ENCODE peak calls at places on chromosomes 16 and 17, in four cellular contexts. T is HL-60, V is K562, O is GM12878. R is an unnamed sample.

GRCh38 chr16:79653337-79654000 is 52.9 kb upstream of the MAF start:
- DNase-seq in T (no peak), V (no peak), O (no peak), R (no peak)

GRCh38 chr16:89921699-89922476 is 1.3 kb upstream of the TUBB3 start:
- DNase-seq in T (no peak), V (peak; percentile 76), O (no peak), R (no peak)

GRCh38 chr17:69828087-69828486 is 246.9 kb upstream of the KCNJ16 start:
- DNase-seq in T (no peak), V (no peak), O (no peak), R (no peak)

GRCh38 chr16:57749101-57749692 is 13.6 kb downstream of the KATNB1 start:
- DNase-seq in T (no peak), V (no peak), O (no peak), R (no peak)

GRCh38 chr16:48347191-48347860 is 37.9 kb downstream of the SIAH1 start:
- DNase-seq in T (peak; percentile 45), V (no peak), O (no peak), R (no peak)

GRCh38 chr16:26824469-26824868 is 242.3 kb upstream of the C16orf82 start:
- DNase-seq in T (no peak), V (no peak), O (no peak), R (no peak)

GRCh38 chr16:19698480-19699465 is 19.3 kb downstream of the KNOP1 start:
- DNase-seq in T (no peak), V (no peak), O (no peak), R (no peak)

GRCh38 chr17:64657610-64658125 is 4.4 kb downstream of the SMURF2 start:
- DNase-seq in T (no peak), V (no peak), O (no peak), R (no peak)

GRCh38 chr16:4556112-4556511 is at the start of gene C16orf96:
- DNase-seq in T (no peak), V (no peak), O (no peak), R (no peak)

GRCh38 chr16:88591577-88592021 is 21.4 kb downstream of the ZC3H18 start:
- DNase-seq in T (no peak), V (no peak), O (peak; percentile 90), R (no peak)

GRCh38 chr17:50144845-50145531 is 5.5 kb downstream of the PPP1R9B start:
- DNase-seq in T (no peak), V (no peak), O (no peak), R (no peak)

GRCh38 chr16:52469775-52470174 is 77.2 kb downstream of the TOX3 start:
- DNase-seq in T (no peak), V (no peak), O (no peak), R (no peak)

GRCh38 chr17:49575524-49576120 is at the start of gene NXPH3:
- DNase-seq in T (no peak), V (peak; percentile 87), O (no peak), R (peak; percentile 67)

GRCh38 chr16:50848755-50849514 is 107.0 kb downstream of the CYLD start:
- DNase-seq in T (no peak), V (no peak), O (no peak), R (no peak)

GRCh38 chr16:81523387-81524115 is 78.9 kb downstream of the CMIP start:
- DNase-seq in T (no peak), V (no peak), O (no peak), R (no peak)

GRCh38 chr17:39376434-39376833 is 25.0 kb downstream of the FBXL20 start:
- DNase-seq in T (no peak), V (no peak), O (peak; percentile 23), R (no peak)

GRCh38 chr17:37124825-37125181 is 176.0 kb downstream of the AATF start:
- DNase-seq in T (no peak), V (no peak), O (no peak), R (no peak)

GRCh38 chr17:2710804-2711607 is 558 bp downstream of the CLUH start:
- DNase-seq in T (no peak), V (peak; percentile 74), O (no peak), R (no peak)

GRCh38 chr17:43363181-43363925 is 35.4 kb upstream of the ARL4D start:
- DNase-seq in T (no peak), V (no peak), O (no peak), R (no peak)

GRCh38 chr17:81480140-81480917 is 32.3 kb downstream of the ACTG1 start:
- DNase-seq in T (no peak), V (peak; percentile 54), O (no peak), R (no peak)

GRCh38 chr16:3311496-3311895 is 6.2 kb downstream of the ZNF75A start:
- DNase-seq in T (no peak), V (no peak), O (no peak), R (no peak)

GRCh38 chr16:57955572-57955971 is 15.4 kb downstream of the CNGB1 start:
- DNase-seq in T (no peak), V (no peak), O (no peak), R (no peak)

GRCh38 chr17:57895382-57896060 is 45.7 kb upstream of the MRPS23 start:
- DNase-seq in T (no peak), V (no peak), O (no peak), R (no peak)

GRCh38 chr17:61247438-61247837 is 152.2 kb upstream of the TBX2 start:
- DNase-seq in T (no peak), V (no peak), O (no peak), R (no peak)

GRCh38 chr17:50026901-50027638 is 28.8 kb upstream of the ITGA3 start:
- DNase-seq in T (peak; percentile 10), V (peak; percentile 78), O (no peak), R (peak; percentile 72)

GRCh38 chr16:54519161-54519685 is 232.6 kb upstream of the IRX3 start:
- DNase-seq in T (no peak), V (no peak), O (no peak), R (no peak)

GRCh38 chr16:49821614-49822282 is 34.2 kb downstream of the ZNF423 start:
- DNase-seq in T (no peak), V (no peak), O (no peak), R (no peak)

GRCh38 chr17:37405955-37406634 is 541 bp downstream of the ACACA start:
- DNase-seq in T (no peak), V (no peak), O (no peak), R (no peak)

GRCh38 chr16:23081675-23082119 is 67.6 kb downstream of the USP31 start:
- DNase-seq in T (no peak), V (no peak), O (no peak), R (no peak)

GRCh38 chr16:89319883-89320716 is 102.6 kb downstream of the ZNF778 start:
- DNase-seq in T (no peak), V (peak; percentile 73), O (peak; percentile 17), R (no peak)

GRCh38 chr16:20887207-20887606 is 13.0 kb downstream of the DCUN1D3 start:
- DNase-seq in T (no peak), V (no peak), O (no peak), R (no peak)

GRCh38 chr16:29310852-29311314 is 95.6 kb downstream of the NPIPB11 start:
- DNase-seq in T (no peak), V (no peak), O (no peak), R (no peak)

GRCh38 chr16:85384831-85385462 is 228.2 kb upstream of the GSE1 start:
- DNase-seq in T (no peak), V (no peak), O (no peak), R (no peak)
- TF ChIP-seq SPI1 in T (no peak), V (no peak), O (no peak), R (no peak)

GRCh38 chr17:27856676-27857429 is 36.3 kb downstream of the LYRM9 start:
- DNase-seq in T (no peak), V (no peak), O (no peak), R (no peak)
- TF ChIP-seq SPI1 in T (no peak), V (no peak), O (no peak), R (no peak)

GRCh38 chr16:85112364-85112763 is at the start of gene CIBAR2:
- DNase-seq in T (no peak), V (no peak), O (no peak), R (no peak)
- TF ChIP-seq SPI1 in T (no peak), V (no peak), O (no peak), R (no peak)

GRCh38 chr16:72500545-72500944 is 328.6 kb upstream of the PMFBP1 start:
- DNase-seq in T (no peak), V (no peak), O (no peak), R (no peak)

GRCh38 chr16:72502654-72503005 is 330.7 kb upstream of the PMFBP1 start:
- DNase-seq in T (no peak), V (no peak), O (no peak), R (no peak)

GRCh38 chr16:72501739-72502653 is 330.0 kb upstream of the PMFBP1 start:
- DNase-seq in T (peak; percentile 15), V (peak; percentile 40), O (peak; percentile 42), R (peak; percentile 41)
- TF ChIP-seq SPI1 in T (no peak), V (no peak), O (no peak), R (no peak)